ENCODE peak calls at places on chromosomes 2 and 18, in eight cellular contexts. C, Q, T, F, L, X, E and O are unnamed samples.

GRCh38 chr2:70922591-70923234 is 13.0 kb upstream of the ATP6V1B1 start:
- DNase-seq in C (no peak), F (no peak), E (peak), Q (no peak), L (peak), X (no peak), T (no peak), O (no peak)

GRCh38 chr2:165357758-165358157 is 111.7 kb upstream of the CSRNP3 start:
- DNase-seq in E (no peak), T (no peak), C (peak), L (no peak), Q (no peak), F (no peak), X (no peak), O (peak)

GRCh38 chr2:20608666-20609348 is 42.1 kb downstream of the HS1BP3 start:
- DNase-seq in Q (no peak), C (no peak), T (peak), L (peak), X (peak), F (no peak), E (no peak), O (no peak)

GRCh38 chr2:86789687-86790133 is 1.0 kb downstream of the CD8A start:
- DNase-seq in T (no peak), Q (no peak), C (no peak), F (no peak), L (no peak), X (no peak), E (peak), O (no peak)

GRCh38 chr2:1585635-1586034 is 158.7 kb downstream of the PXDN start:
- DNase-seq in T (no peak), X (no peak), F (no peak), C (no peak), Q (no peak), L (no peak), E (no peak), O (no peak)

GRCh38 chr2:127080941-127081769 is 25.8 kb downstream of the BIN1 start:
- DNase-seq in T (peak), C (no peak), Q (peak), F (peak), E (peak), X (no peak), L (no peak), O (no peak)

GRCh38 chr18:76459687-76460350 is 35.2 kb downstream of the ZNF516 start:
- DNase-seq in C (peak), Q (no peak), F (no peak), E (no peak), T (peak), X (no peak), L (peak), O (peak)

GRCh38 chr2:217834744-217835513 is 167.9 kb downstream of the TNS1 start:
- DNase-seq in C (no peak), E (no peak), X (no peak), Q (no peak), F (no peak), T (no peak), L (no peak), O (no peak)

GRCh38 chr2:233413529-233414272 is 59.4 kb downstream of the DGKD start:
- DNase-seq in F (no peak), Q (peak), C (peak), E (no peak), X (peak), T (peak), L (no peak), O (peak)

GRCh38 chr2:48541696-48542389 is 11.9 kb downstream of the STON1 start:
- DNase-seq in F (no peak), T (no peak), X (no peak), Q (no peak), L (no peak), E (no peak), C (no peak), O (no peak)

GRCh38 chr2:101190753-101191516 is 39.8 kb upstream of the TBC1D8 start:
- DNase-seq in C (peak), X (no peak), T (no peak), F (no peak), E (no peak), Q (no peak), L (no peak), O (peak)

GRCh38 chr2:190718652-190719526 is 70.0 kb downstream of the NAB1 start:
- DNase-seq in T (peak), X (no peak), L (no peak), C (peak), Q (no peak), F (peak), E (peak), O (peak)

GRCh38 chr2:174282449-174282848 is 34.1 kb upstream of the OLA1 start:
- DNase-seq in F (no peak), Q (no peak), T (no peak), E (no peak), X (no peak), L (no peak), C (no peak), O (no peak)

GRCh38 chr2:25197336-25198208 is 29.2 kb upstream of the POMC start:
- DNase-seq in F (peak), E (no peak), X (no peak), L (no peak), C (no peak), Q (no peak), T (no peak), O (no peak)

GRCh38 chr2:190435031-190435677 is 27.0 kb downstream of the MFSD6 start:
- DNase-seq in X (no peak), E (no peak), L (no peak), C (no peak), Q (no peak), F (no peak), T (no peak), O (no peak)

GRCh38 chr18:29181151-29181901 is 1004.4 kb upstream of the CDH2 start:
- DNase-seq in F (no peak), E (no peak), T (peak), L (no peak), Q (no peak), X (peak), C (peak), O (peak)

GRCh38 chr2:6213056-6213780 is 521.0 kb downstream of the SOX11 start:
- DNase-seq in C (no peak), L (no peak), E (no peak), T (no peak), X (no peak), F (no peak), Q (no peak), O (no peak)

GRCh38 chr2:109444916-109445315 is 168.8 kb downstream of the SEPTIN10 start:
- DNase-seq in E (no peak), Q (no peak), T (no peak), F (no peak), L (no peak), C (no peak), X (no peak), O (no peak)

GRCh38 chr2:195543902-195544894 is 112.8 kb upstream of the SLC39A10 start:
- DNase-seq in L (no peak), X (no peak), E (no peak), C (peak), F (no peak), T (no peak), Q (no peak), O (peak)

GRCh38 chr18:56186319-56186718 is 452.1 kb downstream of the TXNL1 start:
- DNase-seq in F (no peak), X (no peak), C (no peak), Q (no peak), T (no peak), E (no peak), L (no peak), O (no peak)

GRCh38 chr18:57627488-57627887 is 5.9 kb upstream of the NARS1 start:
- DNase-seq in L (no peak), X (no peak), T (no peak), C (peak), Q (no peak), E (no peak), F (no peak), O (peak)

GRCh38 chr2:197946562-197946961 is 142.2 kb downstream of the PLCL1 start:
- DNase-seq in L (no peak), E (no peak), Q (no peak), T (no peak), X (no peak), C (peak), F (no peak), O (peak)

GRCh38 chr2:64276417-64277095 is 132.3 kb upstream of the PELI1 start:
- DNase-seq in X (no peak), E (peak), C (peak), L (no peak), T (no peak), F (no peak), Q (no peak), O (peak)

GRCh38 chr2:108918941-108919341 is 70.1 kb downstream of the EDAR start:
- DNase-seq in C (no peak), F (no peak), L (peak), X (no peak), T (no peak), E (no peak), Q (no peak), O (no peak)

GRCh38 chr18:22674300-22674699 is 256.6 kb upstream of the CTAGE1 start:
- DNase-seq in C (peak), T (no peak), Q (no peak), E (no peak), F (no peak), L (no peak), X (no peak), O (peak)

GRCh38 chr2:128406629-128407252 is 88.1 kb upstream of the HS6ST1 start:
- DNase-seq in T (no peak), F (no peak), Q (no peak), L (no peak), C (no peak), X (peak), E (no peak), O (no peak)

GRCh38 chr2:85723707-85724360 is 29.7 kb downstream of the GNLY start:
- DNase-seq in F (no peak), E (no peak), T (no peak), X (no peak), L (no peak), C (no peak), Q (no peak), O (no peak)

DNA sequence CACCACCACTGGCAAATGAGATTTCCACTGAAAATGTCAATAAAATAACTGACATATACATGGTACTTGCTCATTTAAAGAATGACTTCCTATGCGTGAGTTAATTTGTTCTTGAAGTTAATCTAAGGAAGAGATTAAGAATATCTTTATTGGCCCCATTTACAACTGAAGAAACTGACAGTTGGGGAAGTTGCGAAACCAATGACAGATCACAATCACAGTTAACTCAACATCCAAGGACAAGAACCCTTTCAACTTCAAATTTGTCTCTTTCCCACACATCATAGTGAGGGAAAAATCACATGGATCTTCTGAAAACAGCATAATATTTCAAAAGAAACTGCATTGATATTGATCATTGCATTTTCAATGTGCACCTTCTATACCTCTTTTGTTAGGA is 565.4 kb downstream of the IRS1 start:
- DNase-seq in X (no peak), F (no peak), C (no peak), T (no peak), L (no peak), Q (no peak), E (no peak), O (no peak)
- H3K4me3 ChIP-seq in X (no peak), F (no peak), C (no peak), T (no peak), L (no peak), Q (no peak), E (no peak), O (no peak)

GRCh38 chr18:63320041-63320689 is 596 bp upstream of the BCL2 start:
- DNase-seq in E (peak), L (peak), X (peak), F (peak), T (peak), Q (peak), C (peak), O (peak)

GRCh38 chr18:63319383-63320040 is at the start of gene BCL2:
- DNase-seq in E (peak), C (peak), T (peak), Q (no peak), F (peak), X (peak), L (peak), O (no peak)

GRCh38 chr18:63320690-63321265 is 1.2 kb upstream of the BCL2 start:
- DNase-seq in X (peak), Q (peak), C (peak), E (peak), F (peak), T (peak), L (peak), O (peak)

GRCh38 chr18:63322246-63322645 is 2.7 kb upstream of the BCL2 start:
- DNase-seq in X (no peak), F (no peak), C (no peak), Q (no peak), L (no peak), E (no peak), T (no peak), O (no peak)

GRCh38 chr18:63321291-63321690 is 1.7 kb upstream of the BCL2 start:
- DNase-seq in X (no peak), C (no peak), F (no peak), E (no peak), L (no peak), T (no peak), Q (no peak), O (no peak)
- H3K4me3 ChIP-seq in X (no peak), C (peak), F (no peak), E (no peak), L (no peak), T (no peak), Q (no peak), O (no peak)

DNA sequence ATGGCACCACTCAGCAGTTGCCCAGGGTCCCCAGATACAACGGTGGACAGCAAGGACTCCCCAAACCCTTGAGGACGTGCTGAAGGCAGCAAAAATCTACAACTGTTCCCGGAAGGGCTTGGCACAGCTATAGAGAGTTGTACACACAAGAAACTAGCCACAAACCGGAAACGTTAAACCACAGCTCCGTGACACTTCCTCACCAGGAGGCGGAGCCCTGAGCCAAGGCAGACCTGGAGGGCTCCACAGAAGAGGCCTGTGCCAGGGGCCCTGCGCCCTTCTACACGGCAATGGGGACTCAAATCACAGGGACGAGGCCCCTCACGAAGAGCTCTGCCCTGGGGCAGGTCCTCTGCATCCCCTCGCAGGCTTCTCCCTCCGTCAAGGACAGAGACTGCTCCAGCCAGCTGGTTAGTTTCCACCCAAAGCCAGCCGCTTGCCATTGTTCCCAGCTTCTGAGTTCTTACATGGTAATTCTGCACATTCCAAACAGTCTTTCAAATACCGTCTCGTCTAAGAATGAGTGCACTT is 133.3 kb downstream of the HDAC4 start:
- DNase-seq in F (peak), T (peak), E (peak), X (peak), Q (peak), C (peak), L (peak), O (peak)
- H3K4me3 ChIP-seq in F (no peak), T (no peak), E (no peak), X (no peak), Q (peak), C (no peak), L (peak), O (no peak)

DNA sequence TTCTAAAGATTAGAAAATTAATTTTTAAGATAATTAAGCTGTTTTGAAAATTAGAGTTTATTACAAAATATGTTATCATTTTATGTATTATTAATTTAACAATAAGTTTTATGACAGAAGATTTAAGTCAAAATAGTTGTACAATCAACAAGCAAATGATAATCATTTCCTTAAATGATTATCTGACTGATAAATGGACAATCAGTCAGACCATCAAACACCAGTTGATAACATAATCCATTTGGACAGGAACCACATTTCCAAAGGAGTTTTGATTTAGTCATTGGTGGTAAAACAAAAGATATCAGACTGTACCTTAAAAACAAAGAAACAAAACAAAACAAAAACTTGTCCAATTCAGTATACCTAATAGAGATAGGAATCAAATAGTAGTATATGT is 1.9 kb downstream of the TFPI start:
- DNase-seq in Q (no peak), F (no peak), L (no peak), T (no peak), E (no peak), C (no peak), X (no peak), O (no peak)
- H3K4me3 ChIP-seq in Q (no peak), F (no peak), L (peak), T (no peak), E (no peak), C (no peak), X (peak), O (no peak)

GRCh38 chr2:33230133-33230618 is 246.3 kb upstream of the RASGRP3 start:
- DNase-seq in C (no peak), Q (no peak), X (no peak), F (no peak), E (no peak), T (no peak), L (no peak), O (no peak)
- H3K4me3 ChIP-seq in C (no peak), Q (no peak), X (no peak), F (no peak), E (no peak), T (no peak), L (no peak), O (no peak)